ENCODE peak calls at places on chromosomes 7 and 10, in nine cellular contexts. One of them, this sample, is unnamed. For H4K20me1, the result is how much of the 10 kb centered on the place peaks cover.

GRCh38 chr10:17257466-17258321 is 29.7 kb downstream of the VIM start:
- DNase-seq in fibroblast of lung: peak
- DNase-seq in H9: peak
- DNase-seq in endothelial cell of umbilical vein: peak
- DNase-seq in GM23248: peak
- DNase-seq in mammary epithelial cell: peak
- DNase-seq in IMR-90: peak
- DNase-seq in PC-3: peak
- DNase-seq in GM23338: peak
- DNase-seq in this sample: no peak

GRCh38 chr7:120586561-120586960 is 271.4 kb downstream of the TSPAN12 start:
- DNase-seq in fibroblast of lung: no peak
- DNase-seq in H9: no peak
- DNase-seq in endothelial cell of umbilical vein: peak
- DNase-seq in GM23248: no peak
- DNase-seq in mammary epithelial cell: no peak
- DNase-seq in IMR-90: no peak
- DNase-seq in PC-3: no peak
- DNase-seq in GM23338: no peak
- DNase-seq in this sample: no peak

GRCh38 chr10:14560274-14560673 is 214.4 kb downstream of the FAM107B start:
- DNase-seq in fibroblast of lung: peak
- DNase-seq in H9: peak
- DNase-seq in endothelial cell of umbilical vein: peak
- DNase-seq in GM23248: peak
- DNase-seq in mammary epithelial cell: peak
- DNase-seq in IMR-90: peak
- DNase-seq in PC-3: peak
- DNase-seq in GM23338: peak
- DNase-seq in this sample: peak

GRCh38 chr7:65251851-65252620 is 121.6 kb upstream of the ZNF92 start:
- DNase-seq in fibroblast of lung: peak
- DNase-seq in H9: peak
- DNase-seq in endothelial cell of umbilical vein: peak
- DNase-seq in GM23248: peak
- DNase-seq in mammary epithelial cell: peak
- DNase-seq in IMR-90: peak
- DNase-seq in PC-3: peak
- DNase-seq in GM23338: peak
- DNase-seq in this sample: peak

GRCh38 chr7:94412762-94413322 is 18.1 kb downstream of the COL1A2 start:
- DNase-seq in fibroblast of lung: peak
- DNase-seq in H9: no peak
- DNase-seq in endothelial cell of umbilical vein: no peak
- DNase-seq in GM23248: peak
- DNase-seq in mammary epithelial cell: no peak
- DNase-seq in IMR-90: no peak
- DNase-seq in PC-3: no peak
- DNase-seq in GM23338: no peak
- DNase-seq in this sample: no peak

GRCh38 chr7:124084024-124084423 is 51.2 kb upstream of the TMEM229A start:
- DNase-seq in fibroblast of lung: peak
- DNase-seq in H9: no peak
- DNase-seq in endothelial cell of umbilical vein: peak
- DNase-seq in GM23248: no peak
- DNase-seq in mammary epithelial cell: no peak
- DNase-seq in IMR-90: no peak
- DNase-seq in PC-3: no peak
- DNase-seq in GM23338: no peak
- DNase-seq in this sample: no peak

GRCh38 chr7:116231543-116232401 is 21.4 kb downstream of the TES start:
- DNase-seq in fibroblast of lung: peak
- DNase-seq in H9: no peak
- DNase-seq in endothelial cell of umbilical vein: peak
- DNase-seq in GM23248: peak
- DNase-seq in mammary epithelial cell: no peak
- DNase-seq in IMR-90: peak
- DNase-seq in PC-3: peak
- DNase-seq in GM23338: no peak
- DNase-seq in this sample: no peak

GRCh38 chr7:533266-533665 is 13.6 kb upstream of the PDGFA start:
- DNase-seq in fibroblast of lung: no peak
- DNase-seq in H9: no peak
- DNase-seq in endothelial cell of umbilical vein: no peak
- DNase-seq in GM23248: no peak
- DNase-seq in mammary epithelial cell: no peak
- DNase-seq in IMR-90: no peak
- DNase-seq in PC-3: no peak
- DNase-seq in GM23338: no peak
- DNase-seq in this sample: no peak

GRCh38 chr7:114414151-114415053 is at the start of gene FOXP2:
- DNase-seq in fibroblast of lung: peak
- DNase-seq in H9: no peak
- DNase-seq in endothelial cell of umbilical vein: peak
- DNase-seq in GM23248: peak
- DNase-seq in mammary epithelial cell: no peak
- DNase-seq in IMR-90: peak
- DNase-seq in PC-3: no peak
- DNase-seq in GM23338: no peak
- DNase-seq in this sample: no peak

GRCh38 chr10:103451091-103451801 is 924 bp downstream of the CALHM2 start:
- DNase-seq in fibroblast of lung: peak
- DNase-seq in H9: no peak
- DNase-seq in endothelial cell of umbilical vein: peak
- DNase-seq in GM23248: peak
- DNase-seq in mammary epithelial cell: peak
- DNase-seq in IMR-90: no peak
- DNase-seq in PC-3: peak
- DNase-seq in GM23338: no peak
- DNase-seq in this sample: peak

GRCh38 chr10:18312385-18313145 is 172.3 kb downstream of the CACNB2 start:
- DNase-seq in fibroblast of lung: peak
- DNase-seq in H9: no peak
- DNase-seq in endothelial cell of umbilical vein: no peak
- DNase-seq in GM23248: peak
- DNase-seq in mammary epithelial cell: peak
- DNase-seq in IMR-90: peak
- DNase-seq in PC-3: peak
- DNase-seq in GM23338: peak
- DNase-seq in this sample: no peak

GRCh38 chr10:124343351-124344265 is 75.1 kb downstream of the OAT start:
- DNase-seq in fibroblast of lung: no peak
- DNase-seq in H9: peak
- DNase-seq in endothelial cell of umbilical vein: no peak
- DNase-seq in GM23248: no peak
- DNase-seq in mammary epithelial cell: no peak
- DNase-seq in IMR-90: no peak
- DNase-seq in PC-3: no peak
- DNase-seq in GM23338: no peak
- DNase-seq in this sample: no peak

GRCh38 chr10:77925795-77926565 is 575 bp downstream of the DLG5 start:
- DNase-seq in fibroblast of lung: peak
- DNase-seq in H9: peak
- DNase-seq in endothelial cell of umbilical vein: peak
- DNase-seq in GM23248: peak
- DNase-seq in mammary epithelial cell: peak
- DNase-seq in IMR-90: no peak
- DNase-seq in PC-3: peak
- DNase-seq in GM23338: peak
- DNase-seq in this sample: peak

GRCh38 chr7:80089341-80089740 is 45.3 kb upstream of the GNAI1 start:
- DNase-seq in fibroblast of lung: peak
- DNase-seq in H9: no peak
- DNase-seq in endothelial cell of umbilical vein: no peak
- DNase-seq in GM23248: peak
- DNase-seq in mammary epithelial cell: no peak
- DNase-seq in IMR-90: peak
- DNase-seq in PC-3: no peak
- DNase-seq in GM23338: no peak
- DNase-seq in this sample: no peak

GRCh38 chr7:152887191-152887590 is 127.6 kb downstream of the ACTR3B start:
- DNase-seq in fibroblast of lung: no peak
- DNase-seq in H9: no peak
- DNase-seq in endothelial cell of umbilical vein: no peak
- DNase-seq in GM23248: no peak
- DNase-seq in mammary epithelial cell: no peak
- DNase-seq in IMR-90: no peak
- DNase-seq in PC-3: no peak
- DNase-seq in GM23338: no peak
- DNase-seq in this sample: no peak

GRCh38 chr7:135512135-135512887 is 2.4 kb upstream of the CNOT4 start:
- DNase-seq in fibroblast of lung: peak
- DNase-seq in H9: no peak
- DNase-seq in endothelial cell of umbilical vein: peak
- DNase-seq in GM23248: peak
- DNase-seq in mammary epithelial cell: peak
- DNase-seq in IMR-90: peak
- DNase-seq in PC-3: peak
- DNase-seq in GM23338: peak
- DNase-seq in this sample: no peak

GRCh38 chr7:70953388-70953787 is 178.6 kb upstream of the GALNT17 start:
- DNase-seq in fibroblast of lung: no peak
- DNase-seq in H9: no peak
- DNase-seq in endothelial cell of umbilical vein: no peak
- DNase-seq in GM23248: no peak
- DNase-seq in mammary epithelial cell: no peak
- DNase-seq in IMR-90: no peak
- DNase-seq in PC-3: no peak
- DNase-seq in GM23338: no peak
- DNase-seq in this sample: no peak

GRCh38 chr7:126768836-126769235 is 483.9 kb downstream of the GRM8 start:
- DNase-seq in fibroblast of lung: no peak
- DNase-seq in H9: no peak
- DNase-seq in endothelial cell of umbilical vein: no peak
- DNase-seq in GM23248: no peak
- DNase-seq in mammary epithelial cell: no peak
- DNase-seq in IMR-90: no peak
- DNase-seq in PC-3: no peak
- DNase-seq in GM23338: no peak
- DNase-seq in this sample: no peak

DNA sequence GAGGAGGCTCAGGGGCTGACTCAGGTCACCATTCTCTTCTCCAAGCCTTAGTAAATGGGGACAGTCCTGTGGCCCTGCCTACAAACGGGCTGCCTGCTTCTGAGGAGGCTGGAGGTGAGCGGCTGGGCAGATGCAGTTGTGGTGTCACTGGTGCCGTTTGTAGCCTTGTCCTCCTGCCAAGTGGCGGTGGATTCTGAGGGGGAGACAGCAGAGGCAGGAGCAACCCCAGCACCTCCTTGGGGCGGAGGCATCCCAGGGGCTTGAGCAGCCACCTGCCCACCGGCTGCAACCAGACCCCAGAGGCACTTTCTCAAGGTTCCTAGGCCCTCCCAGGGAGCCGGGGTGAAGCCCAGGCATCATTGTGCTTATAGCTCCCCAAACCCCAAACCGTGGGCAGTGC is 112.5 kb downstream of the ZMIZ1 start:
- DNase-seq in fibroblast of lung: no peak
- DNase-seq in H9: no peak
- DNase-seq in endothelial cell of umbilical vein: no peak
- DNase-seq in GM23248: no peak
- DNase-seq in mammary epithelial cell: no peak
- DNase-seq in IMR-90: no peak
- DNase-seq in PC-3: no peak
- DNase-seq in GM23338: no peak
- DNase-seq in this sample: no peak
- H4K20me1 ChIP-seq in fibroblast of lung: under half
- H4K20me1 ChIP-seq in H9: under half
- H4K20me1 ChIP-seq in endothelial cell of umbilical vein: under half
- H4K20me1 ChIP-seq in GM23248: under half
- H4K20me1 ChIP-seq in mammary epithelial cell: under half
- H4K20me1 ChIP-seq in IMR-90: half or more
- H4K20me1 ChIP-seq in PC-3: under half
- H4K20me1 ChIP-seq in GM23338: under half
- H4K20me1 ChIP-seq in this sample: half or more

GRCh38 chr7:24968165-24968564 is 11.8 kb downstream of the OSBPL3 start:
- DNase-seq in fibroblast of lung: no peak
- DNase-seq in H9: no peak
- DNase-seq in endothelial cell of umbilical vein: no peak
- DNase-seq in GM23248: no peak
- DNase-seq in mammary epithelial cell: no peak
- DNase-seq in IMR-90: no peak
- DNase-seq in PC-3: no peak
- DNase-seq in GM23338: no peak
- DNase-seq in this sample: no peak
- H4K20me1 ChIP-seq in fibroblast of lung: under half
- H4K20me1 ChIP-seq in H9: under half
- H4K20me1 ChIP-seq in endothelial cell of umbilical vein: under half
- H4K20me1 ChIP-seq in GM23248: under half
- H4K20me1 ChIP-seq in mammary epithelial cell: under half
- H4K20me1 ChIP-seq in IMR-90: under half
- H4K20me1 ChIP-seq in PC-3: under half
- H4K20me1 ChIP-seq in GM23338: under half
- H4K20me1 ChIP-seq in this sample: under half

DNA sequence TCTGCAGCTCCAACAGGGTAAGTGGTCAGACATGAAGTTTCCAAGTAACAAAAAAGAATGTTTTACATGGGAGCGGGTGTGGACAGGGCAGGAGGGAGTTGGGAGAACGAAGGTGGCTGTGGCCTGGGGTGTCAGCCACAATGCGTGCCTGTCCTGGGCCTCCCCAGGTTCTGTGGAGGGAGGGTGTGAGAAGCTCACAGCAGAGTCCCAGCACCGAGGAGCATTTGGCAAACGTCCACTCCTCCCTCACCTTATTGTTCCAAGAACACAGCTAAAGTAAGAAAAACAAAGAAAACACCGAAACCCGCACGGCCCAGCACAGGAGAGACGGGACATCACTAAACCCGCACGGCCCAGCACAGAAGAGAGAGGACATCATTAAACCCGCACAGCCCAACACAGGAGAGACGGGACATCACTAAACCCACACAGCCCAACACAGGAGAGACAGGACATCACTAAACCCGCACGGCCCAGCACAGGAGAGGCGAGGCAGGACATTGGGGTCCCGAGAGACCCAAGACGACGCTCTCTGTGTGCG is 226.4 kb downstream of the MAD1L1 start:
- DNase-seq in fibroblast of lung: no peak
- DNase-seq in H9: peak
- DNase-seq in endothelial cell of umbilical vein: no peak
- DNase-seq in GM23248: no peak
- DNase-seq in mammary epithelial cell: no peak
- DNase-seq in IMR-90: no peak
- DNase-seq in PC-3: no peak
- DNase-seq in GM23338: no peak
- DNase-seq in this sample: peak
- H4K20me1 ChIP-seq in fibroblast of lung: under half
- H4K20me1 ChIP-seq in H9: under half
- H4K20me1 ChIP-seq in endothelial cell of umbilical vein: under half
- H4K20me1 ChIP-seq in GM23248: under half
- H4K20me1 ChIP-seq in mammary epithelial cell: under half
- H4K20me1 ChIP-seq in IMR-90: under half
- H4K20me1 ChIP-seq in PC-3: under half
- H4K20me1 ChIP-seq in GM23338: under half
- H4K20me1 ChIP-seq in this sample: under half

DNA sequence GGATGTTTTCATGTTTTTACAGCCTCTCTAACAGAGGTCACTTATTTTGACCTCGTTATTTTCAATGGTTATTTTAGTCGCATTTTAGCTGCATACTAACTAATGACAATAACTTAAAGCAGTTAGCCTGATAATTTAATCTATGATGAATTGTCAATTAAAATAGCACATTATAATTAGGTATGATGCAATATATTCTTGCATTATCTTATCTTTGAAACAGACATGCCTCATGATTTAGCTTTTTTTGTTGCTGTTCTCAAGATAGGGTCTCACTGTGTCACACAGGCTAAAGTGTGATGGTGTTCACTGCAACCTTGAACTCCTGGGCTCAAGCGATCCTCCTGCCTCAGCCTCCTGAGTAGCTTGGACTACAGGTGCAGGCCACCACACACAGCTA is 126.4 kb downstream of the KBTBD2 start:
- DNase-seq in fibroblast of lung: no peak
- DNase-seq in H9: no peak
- DNase-seq in endothelial cell of umbilical vein: no peak
- DNase-seq in GM23248: no peak
- DNase-seq in mammary epithelial cell: no peak
- DNase-seq in IMR-90: no peak
- DNase-seq in PC-3: no peak
- DNase-seq in GM23338: no peak
- DNase-seq in this sample: no peak
- H4K20me1 ChIP-seq in fibroblast of lung: under half
- H4K20me1 ChIP-seq in H9: under half
- H4K20me1 ChIP-seq in endothelial cell of umbilical vein: under half
- H4K20me1 ChIP-seq in GM23248: under half
- H4K20me1 ChIP-seq in mammary epithelial cell: under half
- H4K20me1 ChIP-seq in IMR-90: under half
- H4K20me1 ChIP-seq in PC-3: under half
- H4K20me1 ChIP-seq in GM23338: under half
- H4K20me1 ChIP-seq in this sample: under half